ENCODE peak calls at places on chromosomes 7 and 10, in five cellular contexts. One of them, this sample, is unnamed. For H3K4me1, the result is how much of the 10 kb centered on the place peaks cover.

GRCh38 chr10:50999163-50999562 is 75.1 kb upstream of the PRKG1 start:
- DNase-seq in MM.1S: no peak
- DNase-seq in CD8-positive, alpha-beta memory T cell: no peak
- DNase-seq in spleen: no peak
- DNase-seq in mesenchymal stem cell: no peak
- DNase-seq in this sample: peak

GRCh38 chr10:50275650-50276235 is 24.4 kb upstream of the ASAH2 start:
- DNase-seq in MM.1S: peak
- DNase-seq in CD8-positive, alpha-beta memory T cell: no peak
- DNase-seq in spleen: peak
- DNase-seq in mesenchymal stem cell: peak
- DNase-seq in this sample: peak

GRCh38 chr7:55178863-55179773 is 160.3 kb downstream of the EGFR start:
- DNase-seq in MM.1S: no peak
- DNase-seq in CD8-positive, alpha-beta memory T cell: no peak
- DNase-seq in spleen: no peak
- DNase-seq in mesenchymal stem cell: no peak
- DNase-seq in this sample: no peak

GRCh38 chr7:77335581-77335980 is 80.6 kb downstream of the GSAP start:
- DNase-seq in MM.1S: no peak
- DNase-seq in CD8-positive, alpha-beta memory T cell: no peak
- DNase-seq in spleen: no peak
- DNase-seq in mesenchymal stem cell: no peak
- DNase-seq in this sample: peak

GRCh38 chr7:21941570-21942224 is 4.0 kb downstream of the CDCA7L start:
- DNase-seq in MM.1S: no peak
- DNase-seq in CD8-positive, alpha-beta memory T cell: no peak
- DNase-seq in spleen: no peak
- DNase-seq in mesenchymal stem cell: peak
- DNase-seq in this sample: peak

GRCh38 chr7:2546776-2547586 is 8.3 kb downstream of the BRAT1 start:
- DNase-seq in MM.1S: no peak
- DNase-seq in CD8-positive, alpha-beta memory T cell: no peak
- DNase-seq in spleen: no peak
- DNase-seq in mesenchymal stem cell: no peak
- DNase-seq in this sample: no peak

GRCh38 chr7:123774498-123774897 is 25.7 kb upstream of the WASL start:
- DNase-seq in MM.1S: no peak
- DNase-seq in CD8-positive, alpha-beta memory T cell: no peak
- DNase-seq in spleen: no peak
- DNase-seq in mesenchymal stem cell: no peak
- DNase-seq in this sample: no peak

GRCh38 chr7:85529831-85530230 is 343.0 kb upstream of the SEMA3D start:
- DNase-seq in MM.1S: no peak
- DNase-seq in CD8-positive, alpha-beta memory T cell: no peak
- DNase-seq in spleen: no peak
- DNase-seq in mesenchymal stem cell: peak
- DNase-seq in this sample: peak

GRCh38 chr10:132859084-132859855 is 73.3 kb upstream of the NKX6-2 start:
- DNase-seq in MM.1S: no peak
- DNase-seq in CD8-positive, alpha-beta memory T cell: no peak
- DNase-seq in spleen: peak
- DNase-seq in mesenchymal stem cell: no peak
- DNase-seq in this sample: no peak

GRCh38 chr10:88012627-88013026 is 149.2 kb downstream of the PTEN start:
- DNase-seq in MM.1S: no peak
- DNase-seq in CD8-positive, alpha-beta memory T cell: no peak
- DNase-seq in spleen: no peak
- DNase-seq in mesenchymal stem cell: no peak
- DNase-seq in this sample: peak

GRCh38 chr7:101511965-101512364 is 117.1 kb downstream of the MYL10 start:
- DNase-seq in MM.1S: no peak
- DNase-seq in CD8-positive, alpha-beta memory T cell: no peak
- DNase-seq in spleen: no peak
- DNase-seq in mesenchymal stem cell: no peak
- DNase-seq in this sample: no peak

GRCh38 chr7:126041472-126041871 is 1111.8 kb upstream of the POT1 start:
- DNase-seq in MM.1S: no peak
- DNase-seq in CD8-positive, alpha-beta memory T cell: no peak
- DNase-seq in spleen: no peak
- DNase-seq in mesenchymal stem cell: no peak
- DNase-seq in this sample: no peak

GRCh38 chr7:124056234-124056633 is 23.4 kb upstream of the TMEM229A start:
- DNase-seq in MM.1S: no peak
- DNase-seq in CD8-positive, alpha-beta memory T cell: no peak
- DNase-seq in spleen: no peak
- DNase-seq in mesenchymal stem cell: no peak
- DNase-seq in this sample: no peak

GRCh38 chr7:157404845-157405481 is 68.2 kb downstream of the DNAJB6 start:
- DNase-seq in MM.1S: no peak
- DNase-seq in CD8-positive, alpha-beta memory T cell: no peak
- DNase-seq in spleen: peak
- DNase-seq in mesenchymal stem cell: peak
- DNase-seq in this sample: peak

GRCh38 chr7:31939076-31939475 is 131.1 kb downstream of the PDE1C start:
- DNase-seq in MM.1S: no peak
- DNase-seq in CD8-positive, alpha-beta memory T cell: no peak
- DNase-seq in spleen: no peak
- DNase-seq in mesenchymal stem cell: no peak
- DNase-seq in this sample: peak

GRCh38 chr10:74419491-74420466 is 268.8 kb downstream of the ADK start:
- DNase-seq in MM.1S: peak
- DNase-seq in CD8-positive, alpha-beta memory T cell: peak
- DNase-seq in spleen: no peak
- DNase-seq in mesenchymal stem cell: peak
- DNase-seq in this sample: peak

GRCh38 chr10:130915065-130915464 is 396.5 kb downstream of the TCERG1L start:
- DNase-seq in MM.1S: no peak
- DNase-seq in CD8-positive, alpha-beta memory T cell: no peak
- DNase-seq in spleen: no peak
- DNase-seq in mesenchymal stem cell: no peak
- DNase-seq in this sample: no peak

GRCh38 chr10:32793033-32793432 is 165.0 kb downstream of the ITGB1 start:
- DNase-seq in MM.1S: no peak
- DNase-seq in CD8-positive, alpha-beta memory T cell: no peak
- DNase-seq in spleen: no peak
- DNase-seq in mesenchymal stem cell: no peak
- DNase-seq in this sample: peak

GRCh38 chr7:41984888-41985287 is 252.1 kb downstream of the GLI3 start:
- DNase-seq in MM.1S: peak
- DNase-seq in CD8-positive, alpha-beta memory T cell: no peak
- DNase-seq in spleen: no peak
- DNase-seq in mesenchymal stem cell: peak
- DNase-seq in this sample: peak

GRCh38 chr10:29517352-29517923 is 117.3 kb downstream of the SVIL start:
- DNase-seq in MM.1S: no peak
- DNase-seq in CD8-positive, alpha-beta memory T cell: no peak
- DNase-seq in spleen: no peak
- DNase-seq in mesenchymal stem cell: peak
- DNase-seq in this sample: peak

GRCh38 chr7:52956379-52956915 is 79.0 kb upstream of the POM121L12 start:
- DNase-seq in MM.1S: no peak
- DNase-seq in CD8-positive, alpha-beta memory T cell: no peak
- DNase-seq in spleen: no peak
- DNase-seq in mesenchymal stem cell: peak
- DNase-seq in this sample: no peak

GRCh38 chr7:40380111-40380510 is 245.3 kb downstream of the SUGCT start:
- DNase-seq in MM.1S: no peak
- DNase-seq in CD8-positive, alpha-beta memory T cell: no peak
- DNase-seq in spleen: no peak
- DNase-seq in mesenchymal stem cell: no peak
- DNase-seq in this sample: no peak

GRCh38 chr7:22582860-22583640 is 83.1 kb upstream of the STEAP1B start:
- DNase-seq in MM.1S: no peak
- DNase-seq in CD8-positive, alpha-beta memory T cell: no peak
- DNase-seq in spleen: no peak
- DNase-seq in mesenchymal stem cell: peak
- DNase-seq in this sample: peak

GRCh38 chr7:73899731-73900142 is 38.8 kb downstream of the TMEM270 start:
- DNase-seq in MM.1S: no peak
- DNase-seq in CD8-positive, alpha-beta memory T cell: no peak
- DNase-seq in spleen: no peak
- DNase-seq in mesenchymal stem cell: no peak
- DNase-seq in this sample: peak

GRCh38 chr7:143901360-143901709 is 641 bp downstream of the TCAF1 start:
- DNase-seq in MM.1S: no peak
- DNase-seq in CD8-positive, alpha-beta memory T cell: no peak
- DNase-seq in spleen: peak
- DNase-seq in mesenchymal stem cell: no peak
- DNase-seq in this sample: peak

GRCh38 chr7:4951903-4952636 is 6.9 kb downstream of the MMD2 start:
- DNase-seq in MM.1S: peak
- DNase-seq in CD8-positive, alpha-beta memory T cell: no peak
- DNase-seq in spleen: no peak
- DNase-seq in mesenchymal stem cell: no peak
- DNase-seq in this sample: peak

GRCh38 chr7:69638674-69639073 is 40.4 kb downstream of the AUTS2 start:
- DNase-seq in MM.1S: no peak
- DNase-seq in CD8-positive, alpha-beta memory T cell: no peak
- DNase-seq in spleen: no peak
- DNase-seq in mesenchymal stem cell: no peak
- DNase-seq in this sample: no peak

GRCh38 chr7:69640925-69641594 is 42.8 kb downstream of the AUTS2 start:
- DNase-seq in MM.1S: no peak
- DNase-seq in CD8-positive, alpha-beta memory T cell: no peak
- DNase-seq in spleen: no peak
- DNase-seq in mesenchymal stem cell: no peak
- DNase-seq in this sample: no peak

GRCh38 chr7:69645683-69646082 is 47.4 kb downstream of the AUTS2 start:
- DNase-seq in MM.1S: no peak
- DNase-seq in CD8-positive, alpha-beta memory T cell: no peak
- DNase-seq in spleen: no peak
- DNase-seq in mesenchymal stem cell: no peak
- DNase-seq in this sample: no peak

GRCh38 chr7:69640216-69640615 is 41.9 kb downstream of the AUTS2 start:
- DNase-seq in MM.1S: no peak
- DNase-seq in CD8-positive, alpha-beta memory T cell: no peak
- DNase-seq in spleen: no peak
- DNase-seq in mesenchymal stem cell: no peak
- DNase-seq in this sample: no peak

GRCh38 chr7:69643708-69644445 is 45.6 kb downstream of the AUTS2 start:
- DNase-seq in MM.1S: no peak
- DNase-seq in CD8-positive, alpha-beta memory T cell: no peak
- DNase-seq in spleen: no peak
- DNase-seq in mesenchymal stem cell: no peak
- DNase-seq in this sample: peak
- H3K4me1 ChIP-seq in MM.1S: under half
- H3K4me1 ChIP-seq in CD8-positive, alpha-beta memory T cell: under half
- H3K4me1 ChIP-seq in spleen: under half
- H3K4me1 ChIP-seq in mesenchymal stem cell: under half
- H3K4me1 ChIP-seq in this sample: under half

DNA sequence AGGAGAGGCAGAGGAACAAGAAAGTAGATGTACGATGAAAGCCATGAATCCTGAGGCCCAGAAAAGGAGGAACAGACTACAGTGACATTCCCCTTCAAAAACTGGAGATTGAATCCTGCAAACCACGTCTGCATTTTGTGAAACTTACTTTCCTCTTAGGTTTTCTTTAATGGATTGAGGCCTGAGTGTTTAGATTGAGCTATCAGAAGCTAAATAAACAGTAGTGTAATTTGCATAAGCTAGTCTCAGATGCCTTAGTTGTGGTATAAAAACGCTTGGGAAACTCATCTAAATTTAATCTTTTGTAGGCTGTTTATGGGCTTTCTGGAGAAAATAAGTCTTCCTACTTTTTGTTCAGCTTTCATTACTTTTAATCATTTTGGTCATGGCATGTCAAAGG is 94.8 kb upstream of the HDAC9 start:
- DNase-seq in MM.1S: no peak
- DNase-seq in CD8-positive, alpha-beta memory T cell: no peak
- DNase-seq in spleen: no peak
- DNase-seq in mesenchymal stem cell: peak
- DNase-seq in this sample: no peak
- H3K4me1 ChIP-seq in MM.1S: under half
- H3K4me1 ChIP-seq in CD8-positive, alpha-beta memory T cell: under half
- H3K4me1 ChIP-seq in spleen: under half
- H3K4me1 ChIP-seq in mesenchymal stem cell: under half
- H3K4me1 ChIP-seq in this sample: under half

GRCh38 chr7:1050956-1051690 is 6.8 kb downstream of the GPR146 start:
- DNase-seq in MM.1S: no peak
- DNase-seq in CD8-positive, alpha-beta memory T cell: no peak
- DNase-seq in spleen: peak
- DNase-seq in mesenchymal stem cell: no peak
- DNase-seq in this sample: no peak
- H3K4me1 ChIP-seq in MM.1S: under half
- H3K4me1 ChIP-seq in CD8-positive, alpha-beta memory T cell: under half
- H3K4me1 ChIP-seq in spleen: half or more
- H3K4me1 ChIP-seq in mesenchymal stem cell: under half
- H3K4me1 ChIP-seq in this sample: under half

GRCh38 chr7:129008645-129009414 is 46.1 kb downstream of the TNPO3 start:
- DNase-seq in MM.1S: no peak
- DNase-seq in CD8-positive, alpha-beta memory T cell: no peak
- DNase-seq in spleen: no peak
- DNase-seq in mesenchymal stem cell: no peak
- DNase-seq in this sample: no peak
- H3K4me1 ChIP-seq in MM.1S: under half
- H3K4me1 ChIP-seq in CD8-positive, alpha-beta memory T cell: under half
- H3K4me1 ChIP-seq in spleen: under half
- H3K4me1 ChIP-seq in mesenchymal stem cell: under half
- H3K4me1 ChIP-seq in this sample: under half

GRCh38 chr7:148489678-148490077 is 100.9 kb upstream of the C7orf33 start:
- DNase-seq in MM.1S: no peak
- DNase-seq in CD8-positive, alpha-beta memory T cell: no peak
- DNase-seq in spleen: no peak
- DNase-seq in mesenchymal stem cell: no peak
- DNase-seq in this sample: no peak

GRCh38 chr7:148495614-148496013 is 95.0 kb upstream of the C7orf33 start:
- DNase-seq in MM.1S: no peak
- DNase-seq in CD8-positive, alpha-beta memory T cell: no peak
- DNase-seq in spleen: no peak
- DNase-seq in mesenchymal stem cell: no peak
- DNase-seq in this sample: no peak

GRCh38 chr7:148486937-148487336 is 103.6 kb upstream of the C7orf33 start:
- DNase-seq in MM.1S: no peak
- DNase-seq in CD8-positive, alpha-beta memory T cell: no peak
- DNase-seq in spleen: no peak
- DNase-seq in mesenchymal stem cell: no peak
- DNase-seq in this sample: no peak

GRCh38 chr7:148492157-148492860 is 98.3 kb upstream of the C7orf33 start:
- DNase-seq in MM.1S: no peak
- DNase-seq in CD8-positive, alpha-beta memory T cell: no peak
- DNase-seq in spleen: no peak
- DNase-seq in mesenchymal stem cell: no peak
- DNase-seq in this sample: no peak
- H3K4me1 ChIP-seq in MM.1S: under half
- H3K4me1 ChIP-seq in CD8-positive, alpha-beta memory T cell: under half
- H3K4me1 ChIP-seq in spleen: under half
- H3K4me1 ChIP-seq in mesenchymal stem cell: under half
- H3K4me1 ChIP-seq in this sample: under half

DNA sequence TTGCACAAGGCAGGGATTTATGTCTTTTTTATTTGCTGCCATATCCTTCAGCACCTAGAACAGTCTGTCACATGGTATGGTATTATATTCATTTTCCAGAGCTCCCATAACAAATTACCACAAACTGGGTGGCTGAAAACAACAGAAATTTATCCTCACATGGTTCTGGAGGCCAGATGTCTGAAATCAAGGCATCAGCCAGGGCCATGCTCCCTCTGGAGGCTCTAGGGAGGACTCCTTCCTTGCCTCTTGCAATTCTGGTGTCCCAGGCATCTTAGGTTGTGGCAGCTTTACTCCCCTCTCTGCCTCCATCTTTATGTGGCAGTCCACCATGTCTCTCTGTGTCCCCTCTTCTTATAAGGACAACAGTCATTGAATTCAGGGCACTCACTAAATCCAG is 43.1 kb downstream of the MET start:
- DNase-seq in MM.1S: no peak
- DNase-seq in CD8-positive, alpha-beta memory T cell: no peak
- DNase-seq in spleen: no peak
- DNase-seq in mesenchymal stem cell: no peak
- DNase-seq in this sample: peak
- H3K4me1 ChIP-seq in MM.1S: under half
- H3K4me1 ChIP-seq in CD8-positive, alpha-beta memory T cell: under half
- H3K4me1 ChIP-seq in spleen: under half
- H3K4me1 ChIP-seq in mesenchymal stem cell: under half
- H3K4me1 ChIP-seq in this sample: under half

This sample was measured in GM23248.